ENCODE peak calls at places on chromosomes 2 and 18, in four cellular contexts. Q is H7, A is EH, F is activated gamma-delta T cell treated with Interleukin-2 at 50 U/mL for 16 hours. B is an unnamed sample.

GRCh38 chr2:229205704-229206103 is 65.4 kb downstream of the PID1 start:
- DNase-seq in Q (no peak), A (no peak), F (no peak), B (no peak)

GRCh38 chr2:86396304-86396785 is 44.8 kb upstream of the KDM3A start:
- DNase-seq in Q (peak; percentile 27), A (peak; percentile 22), F (no peak), B (peak; percentile 50)

GRCh38 chr18:38747153-38747552 is 1181.6 kb upstream of the CELF4 start:
- DNase-seq in Q (no peak), A (no peak), F (no peak), B (no peak)

GRCh38 chr2:162344617-162344950 is 652 bp downstream of the GCA start:
- DNase-seq in Q (peak; percentile 8), A (no peak), F (no peak), B (peak; percentile 2)

GRCh38 chr2:86284987-86285386 is 52.4 kb downstream of the REEP1 start:
- DNase-seq in Q (no peak), A (no peak), F (no peak), B (no peak)

GRCh38 chr2:239790721-239791120 is 234.4 kb downstream of the NDUFA10 start:
- DNase-seq in Q (no peak), A (no peak), F (no peak), B (no peak)

GRCh38 chr2:102618452-102619413 is 620 bp upstream of the SLC9A2 start:
- DNase-seq in Q (peak; percentile 28), A (peak; percentile 3), F (no peak), B (peak; percentile 36)

GRCh38 chr2:202555354-202555753 is 79.4 kb upstream of the FAM117B start:
- DNase-seq in Q (no peak), A (no peak), F (no peak), B (no peak)

GRCh38 chr2:42937171-42937875 is 144.9 kb upstream of the HAAO start:
- DNase-seq in Q (no peak), A (no peak), F (no peak), B (no peak)

GRCh38 chr2:233480490-233481202 is 85.9 kb downstream of the USP40 start:
- DNase-seq in Q (peak; percentile 66), A (no peak), F (no peak), B (no peak)

GRCh38 chr2:217396586-217396985 is 536.7 kb upstream of the TNP1 start:
- DNase-seq in Q (no peak), A (peak; percentile 55), F (no peak), B (peak; percentile 36)

GRCh38 chr18:30135938-30136337 is 906.6 kb downstream of the DSC3 start:
- DNase-seq in Q (no peak), A (peak; percentile 4), F (no peak), B (no peak)

GRCh38 chr2:128601298-128602037 is 282.8 kb upstream of the HS6ST1 start:
- DNase-seq in Q (peak; percentile 71), A (no peak), F (no peak), B (no peak)

GRCh38 chr2:219469186-219469724 is 29.4 kb upstream of the GMPPA start:
- DNase-seq in Q (no peak), A (peak; percentile 90), F (no peak), B (peak; percentile 91)